ENCODE peak calls at places on chromosome 2, in nine cellular contexts. L, G, E, J, R, P, H, S and O are unnamed samples.

GRCh38 chr2:207768891-207769596 is 662 bp downstream of the FZD5 start:
- DNase-seq in L (no peak), G (no peak), E (peak), J (peak), R (peak), P (no peak), H (peak), S (no peak), O (peak)

GRCh38 chr2:10447300-10448207 is 573 bp downstream of the ODC1 start:
- DNase-seq in L (no peak), G (peak), E (no peak), J (peak), R (peak), P (no peak), H (peak), S (no peak), O (peak)

GRCh38 chr2:12502759-12503158 is 214.0 kb upstream of the TRIB2 start:
- DNase-seq in L (no peak), G (no peak), E (peak), J (no peak), R (no peak), P (peak), H (no peak), S (no peak), O (peak)

GRCh38 chr2:24454258-24454657 is 36.8 kb upstream of the NCOA1 start:
- DNase-seq in L (no peak), G (peak), E (no peak), J (no peak), R (peak), P (peak), H (peak), S (no peak), O (no peak)

GRCh38 chr2:162333968-162334367 is 10.0 kb upstream of the GCA start:
- DNase-seq in L (peak), G (peak), E (peak), J (peak), R (no peak), P (no peak), H (no peak), S (no peak), O (peak)

GRCh38 chr2:54496920-54497319 is 40.8 kb downstream of the SPTBN1 start:
- DNase-seq in L (no peak), G (no peak), E (no peak), J (no peak), R (no peak), P (no peak), H (no peak), S (no peak), O (no peak)

GRCh38 chr2:54551123-54551756 is 95.1 kb downstream of the SPTBN1 start:
- DNase-seq in L (no peak), G (no peak), E (no peak), J (no peak), R (no peak), P (no peak), H (no peak), S (no peak), O (peak)

GRCh38 chr2:10226032-10226724 is 76.5 kb upstream of the HPCAL1 start:
- DNase-seq in L (no peak), G (no peak), E (no peak), J (no peak), R (no peak), P (no peak), H (no peak), S (no peak), O (no peak)

GRCh38 chr2:231670892-231671616 is 37.3 kb upstream of the PTMA start:
- DNase-seq in L (no peak), G (no peak), E (peak), J (no peak), R (no peak), P (no peak), H (no peak), S (no peak), O (peak)

GRCh38 chr2:98084151-98084868 is 2.7 kb upstream of the VWA3B start:
- DNase-seq in L (no peak), G (no peak), E (peak), J (no peak), R (no peak), P (no peak), H (no peak), S (no peak), O (no peak)

GRCh38 chr2:234770081-234770506 is 181.7 kb upstream of the SH3BP4 start:
- DNase-seq in L (no peak), G (peak), E (no peak), J (no peak), R (no peak), P (no peak), H (peak), S (peak), O (no peak)

GRCh38 chr2:39264733-39265132 is 21.0 kb upstream of the CDKL4 start:
- DNase-seq in L (no peak), G (no peak), E (peak), J (no peak), R (no peak), P (no peak), H (no peak), S (no peak), O (peak)

GRCh38 chr2:19176172-19176852 is 182.1 kb downstream of the OSR1 start:
- DNase-seq in L (no peak), G (no peak), E (no peak), J (no peak), R (no peak), P (no peak), H (no peak), S (no peak), O (no peak)
- H3K4me3 ChIP-seq in L (no peak), G (no peak), E (no peak), J (no peak), R (no peak), P (no peak), H (no peak), S (no peak), O (no peak)

GRCh38 chr2:101277111-101277510 is 24.4 kb downstream of the CNOT11 start:
- DNase-seq in L (peak), G (peak), E (peak), J (no peak), R (no peak), P (no peak), H (peak), S (no peak), O (no peak)
- TF ChIP-seq CTCF in L (peak), G (peak), E (no peak), J (no peak), R (no peak), P (no peak), H (peak), S (no peak), O (no peak)

DNA sequence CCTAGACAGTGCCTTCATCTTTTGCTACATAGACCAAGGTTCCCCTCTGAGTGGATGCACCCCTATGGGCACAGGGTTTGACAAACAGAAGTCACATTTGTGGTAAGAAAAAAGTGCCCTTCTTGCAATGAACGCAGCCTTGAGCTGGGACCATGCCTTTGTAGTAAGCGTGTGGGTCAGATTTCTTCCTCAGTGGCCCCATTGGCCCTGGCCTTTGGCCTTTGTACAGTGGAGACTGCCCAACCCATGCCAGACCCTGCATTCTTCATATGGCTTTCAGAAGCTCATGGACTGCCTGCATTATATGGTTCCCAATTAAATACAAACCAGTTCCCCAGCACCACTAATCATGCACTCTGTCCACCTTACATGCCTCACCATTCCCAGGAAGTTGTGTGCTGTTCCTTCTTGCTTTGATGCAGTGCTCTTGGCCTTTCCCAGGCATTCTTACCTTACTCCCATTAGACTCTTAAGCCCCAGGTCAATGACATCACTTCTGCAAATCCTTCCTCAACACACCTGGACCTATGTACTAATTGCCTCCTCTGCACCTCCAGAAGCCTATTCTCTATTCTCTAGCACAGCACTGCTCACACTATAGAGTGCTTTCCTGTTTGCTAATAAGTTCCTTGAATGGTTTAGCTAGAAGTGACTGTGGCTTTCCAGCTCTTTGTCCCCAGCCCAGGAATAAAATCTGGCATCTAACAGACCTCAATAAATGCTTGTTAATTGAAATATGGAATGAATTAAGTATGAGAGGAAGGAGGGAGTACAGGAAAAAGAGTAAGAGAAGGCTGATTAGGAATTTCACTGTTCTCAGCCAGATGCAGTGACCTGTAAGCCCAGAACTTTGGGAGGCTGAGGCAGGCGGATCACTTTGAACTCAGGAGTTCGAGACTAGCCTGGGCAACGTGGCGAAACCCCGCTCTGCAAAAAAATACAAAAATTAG is 60.2 kb downstream of the TMEM247 start:
- DNase-seq in L (peak), G (no peak), E (no peak), J (no peak), R (no peak), P (no peak), H (no peak), S (no peak), O (no peak)
- H3K4me3 ChIP-seq in L (no peak), G (no peak), E (no peak), J (no peak), R (no peak), P (no peak), H (no peak), S (no peak), O (no peak)

DNA sequence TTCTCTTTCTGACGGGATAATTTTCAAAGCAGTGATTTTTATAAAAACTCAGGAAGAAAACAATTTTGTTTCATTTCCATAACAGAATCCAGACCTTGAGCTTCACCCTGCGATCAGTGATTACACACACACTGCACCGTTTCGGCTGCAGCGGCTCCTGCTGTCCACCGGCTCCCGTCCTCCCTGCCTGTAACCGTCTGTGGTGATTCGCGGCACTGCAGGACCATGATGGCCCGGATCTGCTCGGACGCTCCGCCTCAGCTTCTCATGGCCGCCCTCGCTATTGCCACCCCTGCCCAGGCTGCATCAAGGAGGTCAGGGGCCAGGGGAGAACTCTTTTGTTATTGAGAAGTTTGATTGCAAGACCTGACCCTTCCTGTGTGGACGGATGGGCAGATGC is 246.1 kb downstream of the TWIST2 start:
- DNase-seq in L (no peak), G (no peak), E (no peak), J (no peak), R (peak), P (no peak), H (no peak), S (no peak), O (no peak)
- TF ChIP-seq CTCF in L (no peak), G (peak), E (no peak), J (no peak), R (peak), P (peak), H (no peak), S (no peak), O (no peak)

GRCh38 chr2:160270571-160271113 is 70.6 kb upstream of the ITGB6 start:
- DNase-seq in L (peak), G (no peak), E (no peak), J (no peak), R (no peak), P (no peak), H (no peak), S (no peak), O (no peak)
- H3K4me3 ChIP-seq in L (peak), G (peak), E (no peak), J (no peak), R (peak), P (peak), H (no peak), S (peak), O (no peak)

GRCh38 chr2:48589170-48589767 is 28.4 kb upstream of the GTF2A1L start:
- DNase-seq in L (peak), G (peak), E (peak), J (peak), R (no peak), P (peak), H (peak), S (peak), O (peak)
- TF ChIP-seq CTCF in L (peak), G (peak), E (peak), J (peak), R (peak), P (peak), H (peak), S (peak), O (peak)

DNA sequence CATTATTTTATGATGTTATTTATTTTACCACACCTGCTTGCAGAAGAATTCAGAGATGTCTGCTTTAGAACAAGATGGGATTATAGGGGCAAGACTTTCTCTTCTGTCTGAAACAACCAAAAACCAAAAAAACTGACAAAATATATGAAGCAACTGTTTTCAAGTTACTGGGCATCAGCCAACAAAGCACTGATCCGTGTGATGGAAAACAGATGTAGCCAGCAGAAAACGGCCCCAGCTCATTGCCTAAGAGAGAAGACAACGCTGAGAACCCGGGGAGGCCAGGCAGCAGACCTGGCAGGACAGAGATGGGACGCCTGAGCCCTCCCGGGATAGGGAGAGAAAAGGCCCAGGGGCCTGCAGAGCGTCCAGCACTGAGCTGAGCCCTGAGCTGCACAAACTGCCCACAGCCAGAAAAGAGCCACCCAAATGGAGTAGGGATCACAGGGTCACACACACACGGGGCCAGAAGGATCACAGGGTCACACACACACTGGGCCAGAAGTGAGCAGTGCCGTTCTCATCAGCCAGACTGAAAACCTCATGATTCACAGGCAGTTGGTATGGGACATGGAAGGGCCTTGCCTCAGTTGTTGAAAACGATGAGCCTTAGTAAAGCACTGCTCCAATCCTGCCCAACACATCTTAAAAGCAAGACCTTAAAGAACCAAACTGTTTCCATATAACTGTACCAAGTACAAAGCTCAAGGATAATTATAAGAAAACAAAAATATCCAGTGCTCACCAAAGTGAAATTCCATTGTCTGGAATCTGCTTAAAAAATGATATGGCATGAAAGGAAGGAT is 12.1 kb downstream of the PXDN start:
- DNase-seq in L (no peak), G (no peak), E (no peak), J (no peak), R (peak), P (peak), H (peak), S (peak), O (no peak)
- H3K4me3 ChIP-seq in L (no peak), G (no peak), E (no peak), J (no peak), R (no peak), P (no peak), H (no peak), S (no peak), O (no peak)

GRCh38 chr2:50335852-50336251 is 696.1 kb downstream of the NRXN1 start:
- DNase-seq in L (no peak), G (no peak), E (no peak), J (no peak), R (no peak), P (no peak), H (no peak), S (no peak), O (no peak)
- TF ChIP-seq CTCF in L (no peak), G (no peak), E (no peak), J (no peak), R (no peak), P (no peak), H (no peak), S (no peak), O (no peak)